ENCODE peak calls at places on chromosomes 4 and X, in four cellular contexts. D is IMR-90, U is mesendoderm, H is H1. G is an unnamed sample.

GRCh38 chr4:27239651-27240050 is 379.0 kb downstream of the STIM2 start:
- DNase-seq in U (no peak), H (no peak), D (no peak), G (no peak)

GRCh38 chrX:37896491-37896890 is 49.1 kb upstream of the DYNLT3 start:
- DNase-seq in U (no peak), H (no peak), D (peak), G (no peak)

GRCh38 chr4:69591374-69591773 is 48.1 kb downstream of the UGT2A2 start:
- DNase-seq in H (no peak), U (peak), D (no peak), G (no peak)

GRCh38 chrX:13685126-13685763 is 3.7 kb upstream of the RAB9A start:
- DNase-seq in H (no peak), U (no peak), D (peak), G (no peak)

GRCh38 chrX:80486299-80486698 is 66.1 kb downstream of the TENT5D start:
- DNase-seq in H (no peak), U (no peak), D (no peak), G (no peak)

GRCh38 chr4:154485127-154485773 is 6.3 kb downstream of the DCHS2 start:
- DNase-seq in D (no peak), H (no peak), U (no peak), G (no peak)

GRCh38 chrX:125422986-125423385 is 103.3 kb downstream of the TEX13C start:
- DNase-seq in D (no peak), U (no peak), H (no peak), G (no peak)

GRCh38 chrX:48472225-48472624 is 2.2 kb upstream of the SLC38A5 start:
- DNase-seq in D (no peak), H (no peak), U (no peak), G (no peak)

GRCh38 chr4:26692014-26692726 is 108.3 kb downstream of the TBC1D19 start:
- DNase-seq in D (peak), U (peak), H (peak), G (peak)

GRCh38 chr4:137896221-137896737 is 345.9 kb downstream of the SLC7A11 start:
- DNase-seq in D (peak), U (no peak), H (no peak), G (no peak)

GRCh38 chr4:169854090-169854489 is 96.3 kb upstream of the HPF1 start:
- DNase-seq in H (no peak), D (no peak), U (no peak), G (no peak)

GRCh38 chrX:72247206-72247944 is 8.5 kb upstream of the ERCC6L start:
- DNase-seq in H (no peak), D (peak), U (no peak), G (no peak)

GRCh38 chr4:14596904-14597303 is 405.4 kb upstream of the CPEB2 start:
- DNase-seq in H (peak), D (no peak), U (peak), G (peak)

GRCh38 chr4:70705146-70705855 is 16.5 kb upstream of the RUFY3 start:
- DNase-seq in D (peak), H (no peak), U (peak), G (peak)

GRCh38 chr4:68410149-68410548 is 37.1 kb upstream of the TMPRSS11E start:
- DNase-seq in D (no peak), U (peak), H (no peak), G (no peak)

GRCh38 chr4:68406479-68406859 is 40.8 kb upstream of the TMPRSS11E start:
- DNase-seq in D (no peak), U (no peak), H (no peak), G (no peak)

GRCh38 chr4:68404153-68404552 is 43.1 kb upstream of the TMPRSS11E start:
- DNase-seq in U (peak), H (no peak), D (no peak), G (peak)

GRCh38 chr4:68410643-68411042 is 36.6 kb upstream of the TMPRSS11E start:
- DNase-seq in U (peak), H (no peak), D (no peak), G (no peak)

GRCh38 chr4:68407868-68408190 is 39.4 kb upstream of the TMPRSS11E start:
- DNase-seq in D (no peak), H (no peak), U (peak), G (no peak)
- H3K27ac ChIP-seq in D (no peak), H (peak), U (peak), G (peak)

GRCh38 chr4:87053064-87053693 is 118.4 kb downstream of the AFF1 start:
- DNase-seq in U (no peak), D (peak), H (no peak), G (no peak)
- H4K5ac ChIP-seq in U (no peak), D (no peak), H (no peak), G (no peak)

GRCh38 chr4:86895692-86896488 is 3.7 kb upstream of the C4orf36 start:
- DNase-seq in U (peak), D (peak), H (no peak), G (no peak)

GRCh38 chr4:86894465-86894864 is 2.2 kb upstream of the C4orf36 start:
- DNase-seq in H (no peak), U (no peak), D (peak), G (no peak)

GRCh38 chr4:86891785-86892638 is at the start of gene C4orf36:
- DNase-seq in H (peak), U (peak), D (peak), G (peak)

GRCh38 chr4:86893136-86893535 is 914 bp upstream of the C4orf36 start:
- DNase-seq in U (no peak), H (no peak), D (no peak), G (no peak)

DNA sequence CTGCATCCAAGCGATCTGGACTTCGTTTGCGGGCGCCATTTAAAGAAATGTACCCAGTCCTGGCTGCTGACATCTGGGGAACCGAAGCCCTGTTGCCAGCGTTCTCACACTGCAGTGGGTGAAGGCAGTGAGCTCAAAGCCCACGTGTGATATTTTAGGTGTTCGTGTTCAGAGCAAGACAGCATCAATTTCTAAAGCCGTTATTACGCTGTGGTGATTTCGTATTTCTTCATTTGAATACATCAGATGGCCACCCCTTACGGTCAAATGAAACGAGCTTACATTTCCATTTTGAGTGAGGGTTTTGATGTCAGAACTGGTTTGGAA is 380 bp upstream of the C4orf36 start:
- DNase-seq in U (no peak), D (no peak), H (no peak), G (no peak)
- H2BK15ac ChIP-seq in U (no peak), D (peak), H (peak), G (no peak)

DNA sequence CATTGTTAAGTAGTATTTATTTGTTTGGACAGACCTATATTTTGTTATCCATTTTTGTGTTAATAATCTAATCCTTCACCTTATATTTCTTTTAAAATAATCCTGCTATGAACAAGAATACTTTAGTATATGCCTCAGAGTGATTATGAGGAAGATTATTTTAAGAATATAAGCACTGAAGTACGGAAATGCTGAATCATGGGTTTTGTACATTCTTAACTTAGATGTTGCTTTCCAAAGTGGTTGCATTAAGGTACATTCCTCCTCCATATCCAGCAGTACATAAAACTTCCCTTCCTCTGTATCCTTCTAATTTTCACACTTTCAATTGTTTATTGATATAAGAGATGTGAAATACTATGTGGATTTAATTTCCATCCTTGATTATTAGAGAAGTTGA is 491.4 kb upstream of the GRID2 start:
- DNase-seq in H (no peak), D (no peak), U (no peak), G (no peak)
- H3K27ac ChIP-seq in H (no peak), D (no peak), U (no peak), G (no peak)

DNA sequence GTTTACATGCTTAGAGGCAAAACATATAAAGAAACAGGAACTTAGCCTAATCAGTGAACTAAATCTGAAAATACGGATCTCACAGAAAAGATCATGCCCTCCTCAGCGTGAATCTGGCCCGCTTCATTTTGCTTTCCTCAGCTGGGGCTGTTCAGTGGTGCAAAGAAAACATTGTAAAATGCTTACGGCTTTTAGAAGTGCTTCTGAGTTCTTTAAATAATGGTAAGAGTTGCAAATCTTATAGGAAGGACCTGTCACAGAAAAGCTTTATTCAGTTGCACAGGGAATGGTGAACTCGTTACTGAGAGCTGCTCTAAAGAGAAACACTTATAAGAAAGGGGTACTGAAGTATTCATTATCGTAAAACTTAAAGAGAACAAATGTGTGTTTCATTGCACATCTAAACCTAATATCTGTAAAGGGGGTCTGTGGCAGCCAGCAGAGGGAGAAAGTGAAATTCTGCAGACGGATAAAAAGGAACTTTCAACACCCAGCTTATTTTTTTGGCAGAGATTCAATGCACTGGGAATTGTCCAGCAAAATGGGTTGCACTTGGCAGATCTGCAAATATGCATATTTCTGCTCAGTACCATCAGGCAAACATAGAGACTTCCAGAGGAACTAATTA is 139.2 kb upstream of the ANK2 start:
- DNase-seq in D (peak), H (no peak), U (no peak), G (no peak)
- H4K5ac ChIP-seq in D (no peak), H (no peak), U (no peak), G (no peak)

GRCh38 chr4:997375-998071 is 4.3 kb upstream of the SLC26A1 start:
- DNase-seq in U (no peak), H (no peak), D (no peak), G (no peak)

GRCh38 chr4:999863-1000425 is 6.7 kb upstream of the SLC26A1 start:
- DNase-seq in U (no peak), H (no peak), D (no peak), G (no peak)

GRCh38 chr4:996994-997374 is 3.8 kb upstream of the SLC26A1 start:
- DNase-seq in H (no peak), U (no peak), D (no peak), G (no peak)

GRCh38 chr4:996030-996993 is 3.1 kb upstream of the SLC26A1 start:
- DNase-seq in D (no peak), H (no peak), U (no peak), G (no peak)

DNA sequence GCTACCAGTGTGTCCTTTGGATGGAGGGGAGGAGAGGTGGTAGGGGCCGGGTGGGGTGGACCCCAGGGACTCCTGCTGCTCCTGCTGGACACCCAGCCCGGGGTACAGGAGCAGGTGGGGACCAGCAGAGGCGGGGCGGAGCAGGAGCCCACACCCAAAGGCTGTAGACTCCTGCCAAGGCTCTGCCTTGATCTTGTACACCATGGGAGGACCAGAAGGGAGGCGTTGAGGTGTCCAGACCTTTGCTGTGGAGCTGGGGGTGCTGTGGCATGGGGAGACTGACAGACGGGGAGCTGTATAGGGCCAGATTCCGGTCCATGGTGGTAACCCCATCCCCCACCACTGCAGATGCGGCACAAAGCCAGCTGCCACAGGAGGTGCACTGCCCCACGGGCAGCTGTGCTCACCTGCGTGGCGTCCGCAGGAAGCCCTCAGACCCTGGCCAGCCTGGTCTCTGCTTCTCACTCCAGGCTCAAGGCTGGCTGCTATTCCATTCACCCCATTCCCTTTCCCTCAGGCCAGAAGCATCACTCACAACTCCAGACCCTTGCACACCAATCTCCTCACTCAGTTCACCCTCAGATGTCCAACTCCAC is 5.0 kb upstream of the SLC26A1 start:
- DNase-seq in D (no peak), U (no peak), H (no peak), G (no peak)
- H2BK15ac ChIP-seq in D (no peak), U (no peak), H (no peak), G (no peak)